ENCODE peak calls at places on chromosomes 12 and 14, in nine cellular contexts. A is lung; N is adrenal gland; O is tibial nerve; V is IMR-90; B is tibial artery; S is right lobe of liver; K is WERI-Rb-1; Y is effector memory CD4-positive, alpha-beta T cell. M is an unnamed sample.

GRCh38 chr12:96257550-96258392 is 63.6 kb downstream of the ELK3 start:
- DNase-seq in A (no peak), N (no peak), O (no peak), V (peak; percentile 54), B (no peak), S (no peak), K (no peak), Y (no peak), M (no peak)

GRCh38 chr14:100721568-100721967 is 5.1 kb upstream of the DLK1 start:
- DNase-seq in A (no peak), N (no peak), O (no peak), V (peak; percentile 14), B (no peak), S (no peak), K (no peak), Y (no peak), M (no peak)

GRCh38 chr14:52069617-52070431 is 965 bp upstream of the NID2 start:
- DNase-seq in A (no peak), N (no peak), O (no peak), V (peak; percentile 83), B (peak; percentile 70), S (no peak), K (no peak), Y (no peak), M (no peak)

GRCh38 chr12:12384601-12385321 is 27.9 kb downstream of the BORCS5 start:
- DNase-seq in A (no peak), N (no peak), O (no peak), V (no peak), B (no peak), S (peak; percentile 77), K (no peak), Y (no peak), M (no peak)

GRCh38 chr12:5407457-5407856 is 24.5 kb upstream of the NTF3 start:
- DNase-seq in A (no peak), N (no peak), O (no peak), V (peak; percentile 65), B (no peak), S (no peak), K (no peak), Y (no peak), M (no peak)

GRCh38 chr14:77040995-77041744 is 12.7 kb upstream of the IRF2BPL start:
- DNase-seq in A (no peak), N (no peak), O (no peak), V (no peak), B (no peak), S (no peak), K (no peak), Y (peak; percentile 40), M (no peak)

GRCh38 chr12:47744005-47744651 is 14.6 kb downstream of the RAPGEF3 start:
- DNase-seq in A (peak; percentile 68), N (no peak), O (no peak), V (no peak), B (no peak), S (peak; percentile 76), K (peak; percentile 71), Y (peak; percentile 35), M (no peak)

GRCh38 chr14:59576332-59577294 is at the start of gene CCDC175:
- DNase-seq in A (peak; percentile 79), N (peak; percentile 56), O (peak; percentile 46), V (peak; percentile 71), B (peak; percentile 83), S (peak; percentile 88), K (peak; percentile 92), Y (peak; percentile 72), M (peak; percentile 71)

DNA sequence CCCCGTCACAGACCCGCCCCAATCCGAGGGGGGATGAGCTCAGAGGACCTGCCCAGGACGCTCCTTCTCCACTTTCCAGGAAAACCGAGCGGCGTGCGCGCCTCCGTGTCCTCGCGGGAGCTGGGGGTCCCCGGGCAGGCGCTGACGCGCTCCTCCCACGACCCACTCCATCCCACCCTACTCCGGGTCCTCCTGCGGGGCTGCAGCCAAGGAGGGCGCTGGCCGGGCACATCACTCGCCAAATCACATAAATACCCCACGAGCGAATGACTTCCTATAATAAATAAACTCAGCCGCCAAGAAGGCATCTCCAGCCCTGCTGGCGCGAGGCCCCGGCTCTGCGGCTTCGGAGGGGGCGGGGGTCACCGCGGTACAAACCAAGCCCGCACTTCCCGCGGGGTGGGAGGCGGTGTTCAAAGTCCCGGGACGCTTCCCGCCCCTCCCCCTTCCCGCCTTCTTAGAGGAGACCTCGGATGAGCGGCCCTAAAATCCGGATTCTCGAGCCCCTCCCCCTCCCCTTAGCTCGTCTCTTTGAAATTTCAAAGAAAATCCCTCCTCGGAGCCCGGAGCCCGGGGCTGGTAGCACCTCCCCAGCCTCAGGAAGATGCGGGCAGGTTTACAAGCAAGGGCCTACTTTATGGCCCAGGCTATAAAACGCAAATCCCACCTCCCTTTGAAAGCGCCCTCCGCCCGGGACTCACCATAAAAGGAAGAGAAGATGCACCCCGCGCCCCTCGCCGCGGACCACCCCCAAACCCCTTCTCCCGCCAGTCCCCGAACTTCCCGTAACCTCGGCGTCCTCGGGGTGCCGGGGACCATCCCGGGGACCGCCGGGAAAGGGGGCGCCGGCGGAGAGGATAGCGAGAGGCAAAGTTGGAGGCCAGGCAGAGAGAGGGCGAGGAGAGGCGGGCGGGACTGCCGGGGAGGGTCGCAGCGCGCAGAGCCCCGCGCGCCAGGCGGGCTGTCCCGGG is 718 bp upstream of the FZD10 start:
- DNase-seq in A (no peak), N (no peak), O (no peak), V (no peak), B (peak; percentile 72), S (no peak), K (peak; percentile 58), Y (no peak), M (no peak)
- H3K4me3 ChIP-seq in A (peak overlapping the region; percentile 24), N (no peak overlapping the region), O (peak overlapping the region; percentile 36), V (no peak overlapping the region), B (peak overlapping the region; percentile 52), S (no peak overlapping the region), K (peak overlapping the region; percentile 79), Y (no peak overlapping the region), M (no peak overlapping the region)

GRCh38 chr14:22980672-22981089 is 1.7 kb downstream of the AJUBA start:
- DNase-seq in A (peak; percentile 60), N (peak; percentile 15), O (no peak), V (peak; percentile 32), B (peak; percentile 73), S (peak; percentile 66), K (no peak), Y (peak; percentile 19), M (no peak)

GRCh38 chr14:22978487-22978837 is 3.9 kb downstream of the AJUBA start:
- DNase-seq in A (no peak), N (no peak), O (no peak), V (no peak), B (no peak), S (no peak), K (no peak), Y (no peak), M (no peak)

GRCh38 chr14:22979748-22980392 is 2.5 kb downstream of the AJUBA start:
- DNase-seq in A (no peak), N (no peak), O (no peak), V (no peak), B (no peak), S (no peak), K (no peak), Y (no peak), M (no peak)

GRCh38 chr14:22977684-22978486 is 4.5 kb downstream of the AJUBA start:
- DNase-seq in A (peak; percentile 84), N (peak; percentile 72), O (no peak), V (peak; percentile 67), B (peak; percentile 76), S (peak; percentile 88), K (peak; percentile 77), Y (no peak), M (no peak)

GRCh38 chr14:22978873-22979671 is 3.3 kb downstream of the AJUBA start:
- DNase-seq in A (no peak), N (no peak), O (no peak), V (no peak), B (no peak), S (no peak), K (no peak), Y (no peak), M (no peak)
- H3K27ac ChIP-seq in A (peak overlapping the region; percentile 94), N (no peak overlapping the region), O (no peak overlapping the region), V (peak overlapping the region; percentile 81), B (peak overlapping the region; percentile 87), S (no peak overlapping the region), K (no peak overlapping the region), Y (no peak overlapping the region), M (no peak overlapping the region)

DNA sequence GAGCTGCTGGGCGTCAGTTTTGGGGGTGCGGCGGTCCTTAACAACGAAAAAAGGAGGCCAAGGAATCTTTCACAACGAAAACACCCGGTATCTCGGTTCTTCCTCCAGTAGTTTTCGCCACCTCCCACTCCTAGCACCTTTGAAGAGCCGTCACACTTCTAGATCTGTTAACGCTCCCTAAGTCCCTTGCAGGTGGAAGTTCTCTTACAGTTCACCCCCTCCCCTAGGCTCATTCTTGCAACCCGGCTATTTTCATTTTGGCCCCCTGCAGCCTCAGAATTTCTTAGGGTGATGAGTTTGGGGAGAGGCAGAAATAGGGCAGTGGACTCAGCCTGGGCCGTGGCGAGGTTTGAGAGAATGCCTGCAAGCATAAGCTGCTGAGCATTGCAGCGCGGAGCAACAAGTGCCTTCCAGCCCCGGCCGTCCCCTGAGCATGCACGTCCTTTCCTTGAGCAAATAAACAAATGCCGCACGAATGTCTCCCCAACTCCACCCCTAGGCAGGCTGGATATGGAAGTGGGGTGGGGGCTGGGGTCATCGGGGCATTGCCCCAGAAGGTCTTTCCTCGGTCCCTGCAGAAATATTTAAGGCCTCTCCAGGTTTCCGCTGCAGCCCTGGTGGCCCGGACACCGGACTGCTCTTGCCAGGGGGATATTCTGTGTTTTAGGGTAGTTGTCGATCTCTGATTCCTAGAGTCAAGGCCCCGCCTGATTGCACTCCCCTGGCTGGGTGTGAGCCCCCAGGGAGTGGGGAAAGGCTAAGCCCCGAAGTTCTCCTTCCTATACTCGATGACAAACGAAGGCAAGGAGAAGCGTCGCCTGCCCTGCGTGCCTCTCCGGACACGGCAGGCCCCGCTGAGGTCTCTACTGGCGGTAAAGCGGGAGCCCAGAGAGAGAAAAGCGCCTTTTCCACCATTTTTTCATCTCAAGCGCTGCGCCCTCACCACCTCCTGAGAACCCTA is 1.6 kb downstream of the RFX4 start:
- DNase-seq in A (no peak), N (no peak), O (no peak), V (no peak), B (no peak), S (no peak), K (no peak), Y (no peak), M (no peak)
- H3K4me3 ChIP-seq in A (no peak overlapping the region), N (no peak overlapping the region), O (peak overlapping the region; percentile 38), V (no peak overlapping the region), B (peak overlapping the region; percentile 47), S (no peak overlapping the region), K (no peak overlapping the region), Y (peak overlapping the region; percentile 51), M (no peak overlapping the region)

GRCh38 chr14:97332591-97332984 is 535.4 kb downstream of the VRK1 start:
- DNase-seq in A (no peak), N (no peak), O (no peak), V (no peak), B (no peak), S (no peak), K (no peak), Y (no peak), M (no peak)

GRCh38 chr14:97336816-97337215 is 539.6 kb downstream of the VRK1 start:
- DNase-seq in A (no peak), N (no peak), O (no peak), V (no peak), B (no peak), S (no peak), K (no peak), Y (no peak), M (no peak)

GRCh38 chr14:97336179-97336578 is 539.0 kb downstream of the VRK1 start:
- DNase-seq in A (no peak), N (no peak), O (no peak), V (no peak), B (no peak), S (no peak), K (no peak), Y (no peak), M (no peak)

GRCh38 chr14:97337670-97338069 is 540.5 kb downstream of the VRK1 start:
- DNase-seq in A (no peak), N (no peak), O (no peak), V (no peak), B (no peak), S (no peak), K (no peak), Y (no peak), M (no peak)

GRCh38 chr14:97337267-97337666 is 540.1 kb downstream of the VRK1 start:
- DNase-seq in A (no peak), N (no peak), O (no peak), V (no peak), B (no peak), S (no peak), K (no peak), Y (no peak), M (no peak)
- H3K27ac ChIP-seq in A (no peak overlapping the region), N (no peak overlapping the region), O (no peak overlapping the region), V (no peak overlapping the region), B (no peak overlapping the region), S (no peak overlapping the region), K (no peak overlapping the region), Y (no peak overlapping the region), M (no peak overlapping the region)